ENCODE peak calls at places on chromosome 18, in five cellular contexts. W, J, M, T and C are unnamed samples.

GRCh38 chr18:11114653-11115052 is 34.7 kb downstream of the PIEZO2 start:
- DNase-seq in W (no peak), J (no peak), M (no peak), T (no peak), C (peak; percentile 66)

GRCh38 chr18:55988537-55988936 is 400.5 kb upstream of the TCF4 start:
- DNase-seq in W (no peak), J (no peak), M (no peak), T (no peak), C (peak; percentile 71)

GRCh38 chr18:31736630-31737029 is 24.1 kb downstream of the SLC25A52 start:
- DNase-seq in W (no peak), J (no peak), M (no peak), T (no peak), C (no peak)

GRCh38 chr18:74567805-74568204 is 29.9 kb upstream of the ZNF407 start:
- DNase-seq in W (no peak), J (no peak), M (no peak), T (no peak), C (no peak)

GRCh38 chr18:55762424-55762823 is 174.4 kb upstream of the TCF4 start:
- DNase-seq in W (no peak), J (no peak), M (no peak), T (no peak), C (no peak)

GRCh38 chr18:45212186-45213039 is 402.9 kb upstream of the SLC14A2 start:
- DNase-seq in W (peak; percentile 46), J (peak; percentile 36), M (peak; percentile 49), T (peak; percentile 34), C (peak; percentile 74)

GRCh38 chr18:76380791-76381405 is 114.1 kb downstream of the ZNF516 start:
- DNase-seq in W (no peak), J (no peak), M (no peak), T (no peak), C (no peak)

GRCh38 chr18:35122586-35123224 is 81.5 kb downstream of the MAPRE2 start:
- DNase-seq in W (no peak), J (no peak), M (no peak), T (no peak), C (no peak)

GRCh38 chr18:715626-716025 is 3.2 kb upstream of the ENOSF1 start:
- DNase-seq in W (no peak), J (no peak), M (no peak), T (no peak), C (peak; percentile 82)